ENCODE peak calls at places on chromosomes 3 and 15, in four cellular contexts. A is A549, M is IMR-90, W is GM12878. T is an unnamed sample.

GRCh38 chr15:23629234-23629805 is 18.3 kb downstream of the MAGEL2 start:
- DNase-seq in A (no peak), M (no peak), W (no peak), T (peak)

GRCh38 chr3:127738192-127738840 is 65.6 kb downstream of the ABTB1 start:
- DNase-seq in A (peak), M (peak), W (no peak), T (no peak)

GRCh38 chr3:115651599-115651998 is 28.3 kb downstream of the GAP43 start:
- DNase-seq in A (no peak), M (no peak), W (no peak), T (no peak)

GRCh38 chr3:113534365-113534764 is 2.0 kb downstream of the SIDT1 start:
- DNase-seq in A (no peak), M (no peak), W (no peak), T (no peak)

GRCh38 chr15:78640840-78641733 is at the start of gene CHRNB4:
- DNase-seq in A (peak), M (no peak), W (no peak), T (peak)

GRCh38 chr3:30768703-30769550 is 125.5 kb downstream of the GADL1 start:
- DNase-seq in A (peak), M (peak), W (no peak), T (peak)

GRCh38 chr3:72311425-72311824 is 526.5 kb upstream of the PROK2 start:
- DNase-seq in A (no peak), M (no peak), W (no peak), T (no peak)

GRCh38 chr15:68795298-68795848 is 25.3 kb downstream of the ANP32A start:
- DNase-seq in A (no peak), M (peak), W (no peak), T (no peak)

GRCh38 chr15:90087454-90088154 is 14.7 kb downstream of the IDH2 start:
- DNase-seq in A (peak), M (peak), W (no peak), T (peak)

GRCh38 chr15:64842986-64843561 is 1.4 kb downstream of the PLEKHO2 start:
- DNase-seq in A (no peak), M (peak), W (no peak), T (no peak)

GRCh38 chr3:48851407-48851806 is 3.7 kb upstream of the PRKAR2A start:
- DNase-seq in A (no peak), M (peak), W (no peak), T (no peak)

GRCh38 chr3:146803746-146804145 is 198.6 kb upstream of the PLSCR5 start:
- DNase-seq in A (no peak), M (peak), W (no peak), T (no peak)

GRCh38 chr15:92650256-92650655 is 5.3 kb downstream of the FAM174B start:
- DNase-seq in A (no peak), M (no peak), W (no peak), T (no peak)
- TF ChIP-seq ELK1 in A (no peak), M (no peak), W (no peak), T (no peak)

GRCh38 chr15:62491642-62492041 is 326.6 kb upstream of the C2CD4B start:
- DNase-seq in A (no peak), M (peak), W (no peak), T (no peak)

GRCh38 chr15:62494144-62494543 is 329.1 kb upstream of the C2CD4B start:
- DNase-seq in A (no peak), M (no peak), W (no peak), T (no peak)

GRCh38 chr15:62495670-62496328 is 330.7 kb upstream of the C2CD4B start:
- DNase-seq in A (no peak), M (peak), W (no peak), T (no peak)

GRCh38 chr15:62497356-62497755 is 332.3 kb upstream of the C2CD4B start:
- DNase-seq in A (no peak), M (peak), W (no peak), T (no peak)

DNA sequence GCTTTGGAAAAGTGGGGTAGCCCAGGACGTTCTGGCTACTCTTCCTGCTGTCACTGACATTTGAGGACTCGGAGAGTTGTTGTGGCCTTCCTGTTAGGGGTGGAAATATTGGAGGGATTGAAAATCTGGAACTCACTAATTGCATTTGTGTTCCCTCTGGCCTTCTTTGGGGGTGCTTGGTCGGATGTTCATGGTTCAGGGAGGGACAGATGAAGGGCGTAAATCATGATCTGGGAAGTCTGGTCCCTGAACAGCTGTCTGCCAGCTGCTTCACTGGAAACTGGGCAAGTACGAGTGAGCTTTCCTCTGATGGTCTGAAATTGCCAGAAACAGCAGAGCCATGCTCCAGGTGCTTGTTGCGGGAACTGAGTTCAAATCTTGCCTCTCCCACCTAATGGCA is 327.8 kb upstream of the C2CD4B start:
- DNase-seq in A (no peak), M (no peak), W (no peak), T (no peak)
- TF ChIP-seq ELK1 in A (no peak), M (no peak), W (no peak), T (no peak)

DNA sequence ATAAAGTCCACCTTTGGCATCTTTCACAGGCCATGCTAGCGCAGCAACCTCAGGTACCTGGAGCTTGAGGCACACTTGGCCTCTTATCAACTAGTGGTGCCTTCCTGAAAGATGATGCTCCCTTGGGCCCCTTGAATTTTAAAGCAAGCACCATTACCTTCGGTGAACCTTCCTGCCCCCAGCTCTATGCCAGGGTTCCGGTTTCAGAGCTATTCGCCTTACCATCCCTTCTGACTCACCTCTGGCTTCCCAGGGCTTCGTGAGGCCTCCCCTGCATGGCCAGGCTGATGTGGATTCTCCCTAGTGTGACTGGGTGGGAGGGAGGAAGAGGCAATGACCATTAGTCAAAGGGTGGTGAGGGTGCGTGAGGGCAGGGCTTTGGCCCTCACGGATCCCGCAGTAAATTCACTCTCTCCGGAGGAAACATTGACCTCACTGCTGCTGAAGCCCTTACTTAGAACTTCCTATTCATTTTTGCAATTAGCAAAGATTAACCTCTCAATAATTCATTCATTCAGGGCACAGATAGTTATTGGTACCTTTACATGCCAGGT is 16.3 kb downstream of the BHLHE40 start:
- DNase-seq in A (no peak), M (peak), W (no peak), T (no peak)
- TF ChIP-seq ELK1 in A (no peak), M (no peak), W (no peak), T (no peak)

GRCh38 chr3:185070491-185071335 is 82.1 kb downstream of the C3orf70 start:
- DNase-seq in A (peak), M (peak), W (no peak), T (peak)
- TF ChIP-seq ELK1 in A (no peak), M (no peak), W (no peak), T (no peak)

DNA sequence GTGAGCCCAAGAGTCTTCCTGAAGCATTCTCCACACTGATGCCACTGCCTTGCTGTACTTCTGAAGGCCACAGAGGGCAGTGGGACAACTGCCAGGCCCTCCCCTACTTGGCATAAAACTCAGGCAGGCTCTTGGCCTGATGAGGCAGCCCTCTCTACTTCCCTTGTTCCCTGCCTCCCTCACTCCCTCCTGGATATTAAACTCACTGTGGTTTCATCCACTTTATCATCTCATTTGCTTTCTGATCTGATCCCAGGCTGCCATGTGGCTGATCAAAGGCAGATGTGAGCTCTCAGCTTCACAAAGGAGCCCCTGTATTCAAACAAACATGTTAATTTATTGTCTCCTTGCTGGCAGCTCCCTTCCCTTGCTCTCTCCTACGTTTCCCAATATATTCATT is 533.5 kb downstream of the IGSF11 start:
- DNase-seq in A (peak), M (no peak), W (no peak), T (no peak)
- TF ChIP-seq ELK1 in A (no peak), M (no peak), W (no peak), T (no peak)

T was measured in K562.